ENCODE peak calls at places on chromosome 9, in six cellular contexts. U, Y, K, Q, W and G are unnamed samples.

GRCh38 chr9:126341461-126341860 is 14.8 kb downstream of the MVB12B start:
- DNase-seq in U (no peak), Y (no peak), K (no peak), Q (no peak), W (no peak), G (no peak)

GRCh38 chr9:137316012-137316981 is 14.2 kb upstream of the NRARP start:
- DNase-seq in U (peak), Y (peak), K (peak), Q (no peak), W (no peak), G (peak)

GRCh38 chr9:7216004-7216821 is 458.4 kb downstream of the KDM4C start:
- DNase-seq in U (no peak), Y (no peak), K (no peak), Q (peak), W (no peak), G (no peak)

GRCh38 chr9:36961568-36962360 is 72.3 kb downstream of the PAX5 start:
- DNase-seq in U (no peak), Y (no peak), K (no peak), Q (no peak), W (no peak), G (no peak)

GRCh38 chr9:9790216-9790872 is 822.5 kb downstream of the PTPRD start:
- DNase-seq in U (no peak), Y (peak), K (peak), Q (no peak), W (no peak), G (no peak)

GRCh38 chr9:92507005-92507404 is 24.7 kb upstream of the ASPN start:
- DNase-seq in U (no peak), Y (no peak), K (no peak), Q (no peak), W (no peak), G (no peak)

GRCh38 chr9:114487607-114488300 is 17.5 kb downstream of the WHRN start:
- DNase-seq in U (no peak), Y (peak), K (peak), Q (peak), W (no peak), G (no peak)

GRCh38 chr9:126109575-126109974 is 217.1 kb upstream of the MVB12B start:
- DNase-seq in U (no peak), Y (no peak), K (no peak), Q (no peak), W (no peak), G (no peak)

GRCh38 chr9:37587521-37587920 is 4.9 kb downstream of the TOMM5 start:
- DNase-seq in U (no peak), Y (no peak), K (no peak), Q (no peak), W (no peak), G (no peak)

GRCh38 chr9:35415769-35416427 is 74.0 kb upstream of the RUSC2 start:
- DNase-seq in U (no peak), Y (no peak), K (no peak), Q (no peak), W (no peak), G (no peak)

GRCh38 chr9:88339322-88339721 is 48.9 kb upstream of the SPIN1 start:
- DNase-seq in U (no peak), Y (no peak), K (no peak), Q (no peak), W (no peak), G (no peak)

GRCh38 chr9:91837982-91838731 is 111.9 kb downstream of the ROR2 start:
- DNase-seq in U (peak), Y (peak), K (peak), Q (no peak), W (no peak), G (peak)

GRCh38 chr9:73121375-73121935 is 30.2 kb upstream of the ANXA1 start:
- DNase-seq in U (no peak), Y (no peak), K (no peak), Q (no peak), W (no peak), G (no peak)

GRCh38 chr9:126151671-126152050 is 175.0 kb upstream of the MVB12B start:
- DNase-seq in U (no peak), Y (no peak), K (peak), Q (no peak), W (peak), G (peak)

GRCh38 chr9:99820330-99821186 is 1.1 kb upstream of the NR4A3 start:
- DNase-seq in U (peak), Y (peak), K (no peak), Q (peak), W (peak), G (peak)

GRCh38 chr9:113373255-113373654 is 3.5 kb downstream of the HDHD3 start:
- DNase-seq in U (no peak), Y (no peak), K (no peak), Q (no peak), W (no peak), G (no peak)

GRCh38 chr9:19969721-19970120 is 180.9 kb upstream of the SLC24A2 start:
- DNase-seq in U (no peak), Y (no peak), K (no peak), Q (no peak), W (no peak), G (no peak)

GRCh38 chr9:97889941-97890557 is 32.3 kb downstream of the TRMO start:
- DNase-seq in U (peak), Y (no peak), K (no peak), Q (no peak), W (no peak), G (peak)

GRCh38 chr9:79691496-79691895 is 119.7 kb downstream of the TLE4 start:
- DNase-seq in U (no peak), Y (no peak), K (no peak), Q (no peak), W (peak), G (no peak)

GRCh38 chr9:76576344-76576743 is 117.4 kb downstream of the GCNT1 start:
- DNase-seq in U (no peak), Y (peak), K (no peak), Q (peak), W (no peak), G (peak)

GRCh38 chr9:132250324-132251262 is 88.7 kb downstream of the NTNG2 start:
- DNase-seq in U (no peak), Y (no peak), K (no peak), Q (no peak), W (no peak), G (peak)

GRCh38 chr9:5514608-5515260 is 4.4 kb downstream of the PDCD1LG2 start:
- DNase-seq in U (no peak), Y (no peak), K (no peak), Q (no peak), W (no peak), G (no peak)

GRCh38 chr9:97740848-97741821 is 44.0 kb upstream of the XPA start:
- DNase-seq in U (peak), Y (peak), K (peak), Q (no peak), W (no peak), G (peak)

GRCh38 chr9:100477221-100477620 is 4.3 kb downstream of the TMEFF1 start:
- DNase-seq in U (no peak), Y (no peak), K (no peak), Q (no peak), W (no peak), G (no peak)

GRCh38 chr9:9102295-9102694 is 1302.7 kb upstream of the DMAC1 start:
- DNase-seq in U (no peak), Y (no peak), K (no peak), Q (no peak), W (no peak), G (no peak)

GRCh38 chr9:128550770-128551651 is 1.4 kb upstream of the SPTAN1 start:
- DNase-seq in U (peak), Y (peak), K (no peak), Q (no peak), W (no peak), G (no peak)

GRCh38 chr9:116644099-116644688 is 42.9 kb upstream of the TRIM32 start:
- DNase-seq in U (no peak), Y (no peak), K (no peak), Q (no peak), W (no peak), G (no peak)

GRCh38 chr9:116646661-116647514 is 40.2 kb upstream of the TRIM32 start:
- DNase-seq in U (no peak), Y (peak), K (no peak), Q (no peak), W (no peak), G (no peak)

GRCh38 chr9:116643691-116644090 is 43.4 kb upstream of the TRIM32 start:
- DNase-seq in U (no peak), Y (no peak), K (no peak), Q (no peak), W (no peak), G (no peak)

GRCh38 chr9:116641292-116642059 is 45.6 kb upstream of the TRIM32 start:
- DNase-seq in U (no peak), Y (no peak), K (no peak), Q (no peak), W (no peak), G (no peak)

DNA sequence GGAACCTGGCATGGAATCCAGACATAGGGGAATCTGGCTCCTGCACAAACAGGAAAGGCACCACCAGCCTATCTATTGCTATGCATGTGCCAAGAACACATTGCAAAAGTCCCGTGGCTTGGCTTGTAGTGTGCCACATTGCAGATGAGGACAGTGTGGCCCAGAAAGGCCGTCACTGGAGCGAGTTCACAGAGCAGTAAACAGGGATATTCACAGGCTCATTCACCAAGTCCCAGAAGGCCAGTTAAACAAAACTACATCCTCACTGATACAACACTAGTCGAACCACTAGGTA is 39.6 kb upstream of the TRIM32 start:
- DNase-seq in U (peak), Y (no peak), K (no peak), Q (no peak), W (no peak), G (no peak)
- TF ChIP-seq CTCF in U (no peak), Y (no peak), K (no peak), Q (no peak), W (no peak), G (no peak)

GRCh38 chr9:136268776-136269175 is 23.2 kb upstream of the QSOX2 start:
- DNase-seq in U (no peak), Y (no peak), K (no peak), Q (no peak), W (no peak), G (no peak)

GRCh38 chr9:136265561-136266355 is 20.1 kb upstream of the QSOX2 start:
- DNase-seq in U (no peak), Y (no peak), K (no peak), Q (no peak), W (no peak), G (peak)

GRCh38 chr9:136268318-136268717 is 22.7 kb upstream of the QSOX2 start:
- DNase-seq in U (no peak), Y (peak), K (no peak), Q (no peak), W (no peak), G (no peak)

GRCh38 chr9:136264803-136265405 is 19.3 kb upstream of the QSOX2 start:
- DNase-seq in U (no peak), Y (no peak), K (no peak), Q (no peak), W (no peak), G (peak)

GRCh38 chr9:136267261-136268111 is 21.9 kb upstream of the QSOX2 start:
- DNase-seq in U (peak), Y (peak), K (peak), Q (peak), W (peak), G (peak)
- TF ChIP-seq CTCF in U (no peak), Y (peak), K (no peak), Q (peak), W (peak), G (no peak)

DNA sequence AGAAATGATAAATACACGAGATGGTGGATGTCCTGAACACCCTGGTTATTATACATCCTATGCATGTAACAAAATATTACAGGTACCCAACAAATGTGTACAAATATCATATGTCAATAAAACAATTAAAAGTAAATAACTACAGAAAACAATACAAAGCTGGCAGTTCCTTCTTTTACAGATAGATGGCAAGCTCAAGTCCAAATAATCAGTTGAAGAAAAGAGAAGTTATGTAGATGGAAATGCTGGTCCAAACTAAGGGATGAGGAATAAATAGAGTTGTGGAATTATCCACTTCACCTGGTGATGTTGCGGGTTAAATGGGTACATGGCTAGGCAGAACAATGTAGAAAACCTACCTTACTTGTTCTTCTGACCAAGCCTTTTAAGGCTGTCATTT is 79.4 kb downstream of the PALM2AKAP2 start:
- DNase-seq in U (no peak), Y (no peak), K (no peak), Q (no peak), W (no peak), G (no peak)
- TF ChIP-seq CTCF in U (peak), Y (peak), K (peak), Q (peak), W (no peak), G (peak)

DNA sequence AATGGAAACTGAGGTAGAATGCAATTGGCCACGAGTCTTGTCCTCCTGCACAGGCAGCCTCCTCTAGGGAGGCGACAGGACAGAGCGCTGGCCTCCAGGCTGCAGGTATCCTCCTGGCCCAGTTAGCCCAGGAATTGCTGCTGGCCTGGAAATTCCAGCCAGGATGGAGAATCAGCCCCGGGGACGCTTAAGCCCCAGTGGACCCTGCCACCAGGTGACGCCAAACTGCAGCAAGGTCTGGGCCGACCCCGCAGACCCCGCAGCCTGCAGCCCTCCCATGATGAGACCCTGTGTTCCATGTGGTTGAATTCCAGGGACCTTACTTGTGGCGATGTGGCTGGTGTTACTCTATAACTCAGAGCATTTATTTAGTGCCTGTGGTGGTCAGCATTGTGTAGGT is 7.3 kb downstream of the CACFD1 start:
- DNase-seq in U (no peak), Y (no peak), K (no peak), Q (no peak), W (no peak), G (no peak)
- TF ChIP-seq CTCF in U (no peak), Y (no peak), K (no peak), Q (no peak), W (no peak), G (no peak)